ENCODE peak calls at places on chromosome 21, in seven cellular contexts. J, D, Q, V, O, W and T are unnamed samples.

GRCh38 chr21:46211376-46211775 is 17.2 kb downstream of the LSS start:
- DNase-seq in J (no peak), D (no peak), Q (no peak), V (no peak), O (no peak), W (no peak), T (no peak)

GRCh38 chr21:34367320-34367935 is 3.6 kb downstream of the KCNE2 start:
- DNase-seq in J (peak), D (peak), Q (peak), V (peak), O (peak), W (peak), T (peak)

GRCh38 chr21:40276001-40276400 is 408.8 kb downstream of the PCP4 start:
- DNase-seq in J (no peak), D (no peak), Q (no peak), V (no peak), O (no peak), W (no peak), T (no peak)

GRCh38 chr21:46099476-46099875 is 1.6 kb downstream of the COL6A2 start:
- DNase-seq in J (peak), D (peak), Q (peak), V (peak), O (peak), W (peak), T (peak)

GRCh38 chr21:34983680-34984086 is 65.4 kb downstream of the RUNX1 start:
- DNase-seq in J (no peak), D (no peak), Q (no peak), V (peak), O (no peak), W (no peak), T (no peak)

GRCh38 chr21:29332461-29333354 is 34.0 kb downstream of the BACH1 start:
- DNase-seq in J (no peak), D (no peak), Q (no peak), V (peak), O (no peak), W (no peak), T (no peak)

GRCh38 chr21:40115775-40116174 is 248.5 kb downstream of the PCP4 start:
- DNase-seq in J (no peak), D (no peak), Q (no peak), V (no peak), O (no peak), W (no peak), T (no peak)

GRCh38 chr21:31354604-31355443 is 10.8 kb upstream of the TIAM1 start:
- DNase-seq in J (no peak), D (peak), Q (no peak), V (peak), O (peak), W (peak), T (no peak)

GRCh38 chr21:29245104-29245643 is 53.5 kb upstream of the BACH1 start:
- DNase-seq in J (peak), D (no peak), Q (no peak), V (peak), O (no peak), W (no peak), T (no peak)

GRCh38 chr21:42701706-42702456 is 48.5 kb downstream of the PDE9A start:
- DNase-seq in J (no peak), D (no peak), Q (no peak), V (no peak), O (no peak), W (no peak), T (no peak)

GRCh38 chr21:21003701-21004100 is 5.5 kb downstream of the NCAM2 start:
- DNase-seq in J (no peak), D (no peak), Q (no peak), V (peak), O (no peak), W (no peak), T (no peak)

GRCh38 chr21:22711636-22712035 is 1713.4 kb downstream of the NCAM2 start:
- DNase-seq in J (no peak), D (no peak), Q (no peak), V (no peak), O (no peak), W (no peak), T (no peak)

GRCh38 chr21:46024983-46025860 is 43.7 kb downstream of the COL6A1 start:
- DNase-seq in J (no peak), D (no peak), Q (no peak), V (peak), O (no peak), W (no peak), T (no peak)

GRCh38 chr21:21547368-21547953 is 549.3 kb downstream of the NCAM2 start:
- DNase-seq in J (no peak), D (no peak), Q (no peak), V (peak), O (no peak), W (no peak), T (no peak)

GRCh38 chr21:28776251-28776650 is 216.4 kb downstream of the LTN1 start:
- DNase-seq in J (no peak), D (no peak), Q (no peak), V (peak), O (no peak), W (no peak), T (no peak)

GRCh38 chr21:45982758-45983731 is 1.5 kb downstream of the COL6A1 start:
- DNase-seq in J (peak), D (no peak), Q (no peak), V (no peak), O (peak), W (no peak), T (no peak)

GRCh38 chr21:28636988-28637691 is 355.5 kb downstream of the LTN1 start:
- DNase-seq in J (no peak), D (no peak), Q (no peak), V (peak), O (no peak), W (no peak), T (no peak)

GRCh38 chr21:34771512-34772028 is 102.8 kb downstream of the CLIC6 start:
- DNase-seq in J (no peak), D (no peak), Q (no peak), V (peak), O (no peak), W (no peak), T (no peak)

GRCh38 chr21:15526793-15527192 is 203.0 kb upstream of the USP25 start:
- DNase-seq in J (no peak), D (no peak), Q (no peak), V (no peak), O (no peak), W (no peak), T (no peak)

GRCh38 chr21:14675774-14676530 is 129.8 kb upstream of the SAMSN1 start:
- DNase-seq in J (no peak), D (no peak), Q (no peak), V (no peak), O (no peak), W (no peak), T (peak)

GRCh38 chr21:34936299-34936698 is 112.8 kb downstream of the RUNX1 start:
- DNase-seq in J (no peak), D (no peak), Q (no peak), V (no peak), O (no peak), W (no peak), T (no peak)

GRCh38 chr21:29333355-29333746 is 34.6 kb downstream of the BACH1 start:
- DNase-seq in J (no peak), D (no peak), Q (no peak), V (no peak), O (no peak), W (no peak), T (no peak)

GRCh38 chr21:15592271-15592860 is 137.4 kb upstream of the USP25 start:
- DNase-seq in J (no peak), D (no peak), Q (peak), V (peak), O (no peak), W (no peak), T (no peak)

GRCh38 chr21:46216132-46216747 is 12.3 kb downstream of the LSS start:
- DNase-seq in J (no peak), D (no peak), Q (no peak), V (no peak), O (no peak), W (no peak), T (no peak)

GRCh38 chr21:29064850-29065481 is 8.5 kb downstream of the CCT8 start:
- DNase-seq in J (no peak), D (no peak), Q (no peak), V (no peak), O (no peak), W (no peak), T (no peak)

GRCh38 chr21:41581592-41582228 is 73.8 kb upstream of the TMPRSS2 start:
- DNase-seq in J (no peak), D (peak), Q (no peak), V (no peak), O (peak), W (peak), T (no peak)

GRCh38 chr21:41583274-41583790 is 75.4 kb upstream of the TMPRSS2 start:
- DNase-seq in J (peak), D (peak), Q (no peak), V (peak), O (no peak), W (peak), T (no peak)

GRCh38 chr21:41582866-41583265 is 74.9 kb upstream of the TMPRSS2 start:
- DNase-seq in J (no peak), D (peak), Q (no peak), V (no peak), O (no peak), W (peak), T (no peak)

GRCh38 chr21:41580758-41581554 is 73.0 kb upstream of the TMPRSS2 start:
- DNase-seq in J (no peak), D (peak), Q (no peak), V (no peak), O (peak), W (peak), T (no peak)

GRCh38 chr21:41582298-41582840 is 74.4 kb upstream of the TMPRSS2 start:
- DNase-seq in J (no peak), D (peak), Q (no peak), V (no peak), O (no peak), W (peak), T (no peak)
- H3K27ac ChIP-seq in J (peak), D (peak), Q (no peak), V (no peak), O (peak), W (no peak), T (no peak)

DNA sequence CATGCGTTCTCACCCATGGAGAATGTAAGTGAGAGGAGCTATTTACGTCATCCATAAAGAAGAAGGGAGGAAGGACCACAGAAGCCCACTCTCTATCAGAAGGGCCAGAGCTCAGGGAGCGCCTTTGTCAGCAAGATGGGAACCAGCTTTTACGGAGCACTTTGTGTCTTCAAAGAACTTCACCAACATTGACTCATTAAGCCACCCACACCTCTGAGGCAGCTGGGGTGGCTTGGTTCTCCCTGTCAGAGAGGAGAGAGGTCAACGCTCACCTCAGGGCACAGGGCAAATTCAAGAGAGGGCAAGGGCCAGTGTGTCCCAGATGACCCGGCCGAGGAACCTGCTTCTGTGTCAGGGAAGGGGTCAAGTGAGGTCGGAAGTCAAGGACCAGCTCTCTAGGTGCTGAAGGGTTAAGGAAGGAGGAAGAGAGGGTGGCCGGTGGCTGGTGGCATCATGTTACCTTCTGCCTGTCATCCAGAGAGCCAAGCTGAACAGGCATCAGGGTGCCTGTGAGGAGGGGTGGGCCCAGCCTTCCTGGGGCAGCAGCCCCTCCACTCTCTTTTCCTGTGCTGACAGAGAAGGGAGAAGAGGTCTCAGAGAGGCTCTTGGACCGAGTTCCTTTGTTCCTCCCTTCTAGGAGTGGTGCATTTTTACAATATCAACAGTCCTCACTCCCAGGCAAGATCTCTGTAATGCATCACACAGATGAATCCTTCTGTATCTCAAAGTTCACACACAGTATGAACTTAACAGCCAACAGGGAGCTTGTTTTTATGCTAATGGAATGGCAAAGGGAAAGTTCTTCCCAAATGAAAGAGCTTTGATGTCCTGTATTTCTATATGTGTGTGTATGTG is 109.0 kb downstream of the ETS2 start:
- DNase-seq in J (no peak), D (no peak), Q (no peak), V (peak), O (peak), W (no peak), T (no peak)
- TF ChIP-seq POLR2A in J (no peak), D (no peak), Q (no peak), V (no peak), O (no peak), W (no peak), T (no peak)

DNA sequence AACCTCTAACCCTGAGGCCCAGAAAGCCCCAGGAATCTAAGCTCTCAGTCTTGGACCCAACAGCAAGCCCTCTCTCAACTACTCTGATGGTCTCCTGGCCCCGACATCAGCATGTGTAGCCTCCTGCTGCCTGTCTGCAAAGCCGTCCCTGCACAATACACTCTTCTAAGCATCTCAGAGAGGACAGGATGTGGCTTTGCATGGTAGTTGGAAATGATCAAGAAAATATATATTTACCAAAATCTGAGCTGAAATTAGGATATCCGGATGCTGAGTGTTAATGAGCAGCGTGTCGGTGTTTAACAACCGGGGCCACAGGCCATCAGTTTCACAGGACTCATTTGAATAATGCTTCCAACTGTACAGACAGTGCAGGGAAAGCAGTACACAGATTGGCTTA is 59.1 kb upstream of the SIM2 start:
- DNase-seq in J (no peak), D (no peak), Q (no peak), V (no peak), O (no peak), W (no peak), T (no peak)
- H3K27ac ChIP-seq in J (no peak), D (peak), Q (no peak), V (peak), O (no peak), W (no peak), T (no peak)

GRCh38 chr21:26845066-26845749 is at the start of gene ADAMTS1:
- DNase-seq in J (peak), D (peak), Q (peak), V (peak), O (peak), W (peak), T (peak)
- TF ChIP-seq POLR2A in J (peak), D (no peak), Q (peak), V (peak), O (peak), W (peak), T (peak)

DNA sequence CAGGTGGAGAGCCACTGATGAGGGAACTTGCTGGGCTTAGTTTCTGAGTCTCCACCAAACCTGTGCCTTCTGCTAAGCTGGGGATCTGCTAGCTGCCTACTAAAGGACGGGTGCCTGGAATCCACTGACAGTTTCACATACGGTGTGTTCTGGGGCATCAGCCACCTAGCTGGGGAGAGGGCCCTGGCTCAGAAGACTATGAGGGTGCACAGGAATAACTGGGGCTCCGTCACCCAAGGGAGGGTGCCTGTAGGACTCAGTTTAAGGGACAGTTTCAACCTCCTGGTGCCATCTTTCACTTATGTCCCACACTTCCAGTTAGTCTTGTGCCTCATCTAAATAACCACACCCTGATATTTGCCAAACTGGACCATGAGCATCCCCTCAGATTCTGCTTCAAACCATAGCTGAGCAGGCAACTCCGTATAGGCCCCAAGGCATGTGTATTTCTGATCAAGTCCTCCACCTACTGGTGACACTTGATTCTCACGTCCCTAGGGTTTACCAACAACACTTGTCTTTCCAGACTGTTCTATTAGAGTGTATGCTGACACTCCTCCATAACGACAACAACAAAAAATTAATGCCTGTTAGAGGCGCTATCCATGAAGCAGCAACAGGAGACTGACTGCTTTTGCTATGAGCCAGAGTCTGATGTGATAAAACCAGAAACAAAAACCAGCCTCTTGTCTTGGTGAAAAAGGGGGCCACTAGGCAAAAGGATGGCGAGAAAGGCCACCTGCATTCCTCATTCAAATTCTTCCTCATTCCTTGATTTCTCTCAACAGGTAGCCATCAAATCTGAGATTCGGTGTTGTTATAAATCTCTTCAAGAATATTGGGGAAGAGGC is 55.0 kb upstream of the PAXBP1 start:
- DNase-seq in J (peak), D (no peak), Q (peak), V (peak), O (peak), W (no peak), T (peak)
- H3K27ac ChIP-seq in J (no peak), D (no peak), Q (no peak), V (no peak), O (no peak), W (no peak), T (no peak)

DNA sequence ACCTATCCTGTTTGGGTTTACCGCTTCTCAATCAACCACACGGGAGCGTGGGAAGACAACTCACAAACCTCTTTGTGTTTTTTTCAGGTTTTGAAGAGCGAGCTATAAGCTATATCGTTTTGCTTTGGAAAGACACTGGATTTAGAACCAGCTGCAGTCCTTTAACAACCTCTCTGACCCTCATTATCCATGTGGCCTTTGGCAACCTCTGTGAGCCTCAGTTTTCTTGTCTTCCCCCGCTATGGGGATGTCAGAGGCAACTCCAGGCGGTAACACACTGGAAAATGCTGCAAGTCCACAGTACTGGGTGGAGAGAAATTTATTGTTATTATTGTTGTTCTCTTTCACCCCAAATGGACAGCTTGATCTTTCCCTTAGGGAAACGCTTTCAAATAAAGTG is 100.0 kb downstream of the ETS2 start:
- DNase-seq in J (no peak), D (no peak), Q (no peak), V (no peak), O (no peak), W (no peak), T (no peak)
- TF ChIP-seq POLR2A in J (no peak), D (no peak), Q (no peak), V (no peak), O (no peak), W (no peak), T (no peak)

GRCh38 chr21:44909719-44910118 is 11.0 kb downstream of the ITGB2 start:
- DNase-seq in J (no peak), D (no peak), Q (no peak), V (no peak), O (no peak), W (no peak), T (no peak)

GRCh38 chr21:44910229-44911065 is 10.3 kb downstream of the ITGB2 start:
- DNase-seq in J (no peak), D (no peak), Q (no peak), V (no peak), O (no peak), W (no peak), T (no peak)

GRCh38 chr21:44911384-44912157 is 9.1 kb downstream of the ITGB2 start:
- DNase-seq in J (peak), D (peak), Q (peak), V (no peak), O (peak), W (peak), T (peak)

GRCh38 chr21:44912158-44912473 is 8.6 kb downstream of the ITGB2 start:
- DNase-seq in J (no peak), D (no peak), Q (no peak), V (no peak), O (no peak), W (no peak), T (no peak)

GRCh38 chr21:44911066-44911383 is 9.7 kb downstream of the ITGB2 start:
- DNase-seq in J (no peak), D (no peak), Q (no peak), V (no peak), O (no peak), W (no peak), T (no peak)
- H3K27ac ChIP-seq in J (no peak), D (peak), Q (no peak), V (no peak), O (peak), W (peak), T (no peak)

DNA sequence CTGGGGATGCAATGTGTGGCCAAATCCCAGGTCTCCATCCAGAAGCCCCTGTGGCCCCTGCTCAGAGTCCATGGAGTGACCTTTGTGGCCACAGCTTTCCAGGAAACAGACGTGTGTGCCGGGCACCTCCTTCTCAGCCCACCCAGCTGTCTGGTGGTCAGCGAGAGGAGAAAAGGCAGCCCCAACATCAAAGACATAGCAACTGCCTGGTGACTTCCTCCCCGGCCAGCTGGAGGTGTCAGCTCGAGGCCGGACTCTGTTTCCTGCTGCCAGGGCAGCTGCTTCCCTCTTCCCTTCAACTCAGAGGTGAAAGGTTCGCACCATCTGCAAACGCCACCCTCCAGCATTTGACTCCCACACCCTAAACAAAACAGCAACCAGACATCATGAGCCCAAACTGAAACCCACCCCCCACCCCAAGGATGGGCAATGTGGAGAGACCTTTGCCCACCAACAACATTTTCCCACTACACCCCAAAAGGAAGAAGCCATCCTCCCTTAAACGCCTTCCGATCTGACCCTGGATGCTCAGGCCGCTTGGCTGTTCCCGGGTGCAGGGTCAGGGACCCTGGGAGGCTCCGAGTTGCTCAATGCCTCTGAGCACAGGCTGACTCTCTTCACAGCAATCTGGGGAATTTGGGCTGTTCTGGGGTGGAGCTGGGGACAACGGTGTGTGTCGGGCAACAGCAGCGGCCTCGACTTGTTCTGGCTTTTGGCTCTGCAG is 162.3 kb downstream of the PSMG1 start:
- DNase-seq in J (peak), D (no peak), Q (no peak), V (peak), O (peak), W (peak), T (peak)
- TF ChIP-seq POLR2A in J (no peak), D (no peak), Q (no peak), V (no peak), O (no peak), W (no peak), T (no peak)